ENCODE peak calls at places on chromosome 2, in eight cellular contexts. K, M, H, P, V, A, T and S are unnamed samples.

GRCh38 chr2:106982350-106982749 is 96.4 kb upstream of the ST6GAL2 start:
- DNase-seq in P (no peak), V (peak; percentile 43), A (peak; percentile 39), T (no peak), K (no peak), M (no peak), H (no peak), S (no peak)

GRCh38 chr2:177649568-177650271 is 257.1 kb downstream of the AGPS start:
- DNase-seq in V (no peak), M (no peak), K (no peak), A (no peak), P (no peak), T (no peak), H (no peak), S (no peak)

GRCh38 chr2:20868377-20868776 is 45.5 kb upstream of the LDAH start:
- DNase-seq in T (no peak), A (no peak), P (no peak), K (peak; percentile 45), M (no peak), H (no peak), V (no peak), S (no peak)

GRCh38 chr2:60125880-60126444 is 427.5 kb downstream of the BCL11A start:
- DNase-seq in H (no peak), K (no peak), A (no peak), V (no peak), T (no peak), M (no peak), P (no peak), S (no peak)

GRCh38 chr2:239369631-239370161 is 31.1 kb downstream of the HDAC4 start:
- DNase-seq in T (no peak), P (peak; percentile 28), M (no peak), H (peak; percentile 48), V (no peak), A (no peak), K (peak; percentile 85), S (no peak)

GRCh38 chr2:196277002-196277401 is 105.6 kb upstream of the STK17B start:
- DNase-seq in M (no peak), V (peak; percentile 70), K (peak; percentile 40), T (no peak), A (peak; percentile 70), P (no peak), H (no peak), S (no peak)

GRCh38 chr2:1638281-1638860 is 105.9 kb downstream of the PXDN start:
- DNase-seq in T (no peak), M (no peak), H (no peak), A (no peak), K (no peak), P (no peak), V (no peak), S (no peak)

GRCh38 chr2:195017890-195018289 is 639.1 kb upstream of the SLC39A10 start:
- DNase-seq in A (no peak), V (no peak), H (no peak), M (no peak), T (no peak), K (no peak), P (no peak), S (no peak)

GRCh38 chr2:231648579-231649174 is 56.0 kb downstream of the TEX44 start:
- DNase-seq in A (peak; percentile 51), T (peak; percentile 83), V (peak; percentile 35), M (peak; percentile 77), K (peak; percentile 73), P (no peak), H (no peak), S (peak; percentile 86)

GRCh38 chr2:207662203-207662602 is 37.0 kb upstream of the METTL21A start:
- DNase-seq in K (peak; percentile 42), V (no peak), M (no peak), P (no peak), A (no peak), T (no peak), H (no peak), S (no peak)

GRCh38 chr2:180367831-180368230 is 360.7 kb upstream of the CWC22 start:
- DNase-seq in T (no peak), P (no peak), M (no peak), K (no peak), A (peak; percentile 22), V (peak; percentile 59), H (no peak), S (peak; percentile 65)

GRCh38 chr2:28134857-28135256 is 244.3 kb downstream of the BABAM2 start:
- DNase-seq in P (no peak), M (no peak), H (no peak), V (no peak), A (no peak), T (no peak), K (peak; percentile 9), S (no peak)

GRCh38 chr2:228957075-228957474 is 314.0 kb downstream of the PID1 start:
- DNase-seq in T (no peak), H (no peak), M (no peak), A (no peak), P (no peak), K (no peak), V (no peak), S (no peak)

GRCh38 chr2:38671946-38672345 is 6.0 kb downstream of the GALM start:
- DNase-seq in P (no peak), M (no peak), T (no peak), V (no peak), K (no peak), H (no peak), A (no peak), S (no peak)

GRCh38 chr2:230319211-230319862 is 7.7 kb upstream of the SP140L start:
- DNase-seq in A (no peak), V (no peak), H (no peak), M (no peak), K (peak; percentile 58), T (no peak), P (no peak), S (no peak)

GRCh38 chr2:233482616-233483015 is 84.0 kb downstream of the USP40 start:
- DNase-seq in H (no peak), K (no peak), T (no peak), M (no peak), A (no peak), P (no peak), V (no peak), S (no peak)

GRCh38 chr2:17171446-17172049 is 346.7 kb downstream of the RAD51AP2 start:
- DNase-seq in A (peak; percentile 5), T (no peak), V (peak; percentile 39), M (peak; percentile 69), P (no peak), H (no peak), K (no peak), S (peak; percentile 63)

GRCh38 chr2:46871976-46872381 is 43.6 kb downstream of the MCFD2 start:
- DNase-seq in H (no peak), V (no peak), T (no peak), P (no peak), M (no peak), K (no peak), A (no peak), S (no peak)

GRCh38 chr2:39874236-39874635 is 95.2 kb upstream of the THUMPD2 start:
- DNase-seq in A (no peak), M (no peak), P (no peak), V (no peak), H (no peak), T (no peak), K (no peak), S (no peak)

GRCh38 chr2:44937688-44938240 is 3.7 kb upstream of the SIX3 start:
- DNase-seq in P (peak; percentile 27), A (no peak), T (no peak), K (no peak), H (no peak), V (no peak), M (no peak), S (no peak)

GRCh38 chr2:1784087-1784486 is 39.8 kb upstream of the PXDN start:
- DNase-seq in A (peak; percentile 6), P (no peak), H (no peak), T (no peak), K (no peak), M (no peak), V (no peak), S (no peak)

DNA sequence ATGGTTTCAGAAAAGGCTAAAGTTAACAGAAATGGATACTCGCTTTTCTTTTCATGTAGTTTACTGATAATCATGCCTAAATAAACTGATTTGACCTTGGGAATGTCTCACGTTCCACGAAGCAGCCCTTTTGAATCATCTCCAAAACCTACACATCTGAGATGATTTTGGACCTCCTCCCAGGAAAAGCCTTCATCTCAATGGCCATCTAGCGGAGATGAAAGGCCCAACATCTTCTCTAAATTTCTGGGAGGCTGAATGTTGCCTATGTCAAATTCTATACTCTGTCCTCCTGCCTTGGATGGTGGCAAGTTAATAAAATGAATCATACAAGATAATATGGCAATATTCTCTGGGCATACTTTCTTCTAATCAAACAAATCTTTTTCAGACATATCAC is 448.5 kb downstream of the ZEB2 start:
- DNase-seq in P (no peak), V (peak; percentile 60), H (no peak), A (peak; percentile 41), M (no peak), T (no peak), K (no peak), S (peak; percentile 9)
- TF ChIP-seq CTCF in P (no peak), V (peak; percentile 55), H (peak; percentile 19), A (peak; percentile 26), M (no peak), T (peak; percentile 21), K (no peak), S (no peak)

DNA sequence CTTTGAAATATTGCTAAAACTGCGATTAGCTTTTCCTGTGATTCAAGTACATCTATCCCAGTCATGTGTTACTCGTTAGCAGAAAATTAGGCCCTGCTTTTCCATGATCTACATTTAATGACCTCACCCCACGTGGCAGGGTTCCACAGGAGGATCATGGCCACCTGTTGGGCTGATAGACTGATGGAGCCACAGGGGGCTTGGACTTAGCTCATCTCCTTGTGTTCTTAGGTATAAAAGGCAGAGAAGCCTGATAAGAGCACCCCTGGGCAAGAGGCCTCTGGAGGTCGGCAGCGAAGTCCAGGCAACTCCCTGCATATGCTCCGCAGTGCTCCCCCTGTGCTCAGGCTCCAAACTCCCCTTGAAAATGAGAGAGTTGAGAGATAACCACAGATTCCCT is 12.9 kb downstream of the FZD7 start:
- DNase-seq in H (no peak), K (no peak), P (no peak), T (no peak), V (no peak), M (no peak), A (no peak), S (no peak)
- TF ChIP-seq CTCF in H (no peak), K (no peak), P (no peak), T (no peak), V (no peak), M (no peak), A (no peak), S (no peak)

DNA sequence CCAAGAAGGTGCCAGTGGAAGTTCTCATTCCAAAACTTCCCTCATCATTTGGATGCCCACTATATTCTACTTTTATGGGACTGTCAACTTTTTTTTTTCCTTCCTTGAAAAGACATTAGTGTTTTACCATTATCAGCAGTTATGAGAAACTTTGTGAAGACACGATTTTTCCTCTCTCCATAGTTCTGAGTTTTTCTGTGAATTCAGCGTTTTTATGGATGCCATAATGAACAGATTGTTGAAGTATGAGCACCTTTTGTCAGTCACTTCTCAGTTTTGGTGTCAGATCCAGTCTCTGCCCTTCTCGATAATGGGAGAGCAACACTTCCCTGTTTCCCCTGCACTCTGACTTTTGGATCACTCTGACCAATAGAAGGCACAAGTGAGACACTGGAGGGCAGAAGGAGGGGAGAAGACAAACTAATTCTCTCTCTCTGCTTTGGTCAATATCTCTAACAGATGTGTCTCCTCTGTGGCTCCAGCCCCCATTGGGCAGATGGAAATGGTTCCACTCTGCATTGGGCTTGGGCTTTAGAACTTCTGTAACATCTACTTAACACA is 53.5 kb upstream of the FN1 start:
- DNase-seq in K (no peak), V (no peak), M (no peak), P (no peak), A (no peak), T (no peak), H (no peak), S (no peak)
- TF ChIP-seq CTCF in K (no peak), V (no peak), M (no peak), P (no peak), A (no peak), T (no peak), H (no peak), S (no peak)

GRCh38 chr2:69829243-69830044 is at the start of gene GMCL1:
- DNase-seq in M (peak; percentile 99), V (peak; percentile 97), P (peak; percentile 94), H (peak; percentile 87), T (peak; percentile 98), K (peak; percentile 93), A (peak; percentile 94), S (peak; percentile 96)
- TF ChIP-seq CTCF in M (no peak), V (no peak), P (no peak), H (no peak), T (no peak), K (no peak), A (no peak), S (no peak)